ENCODE peak calls at places on chromosomes 13 and 19, in seven cellular contexts. R is uterus; B is CD8-positive, alpha-beta T cell; E is transverse colon; Y is foreskin keratinocyte; P is progenitor cell of endocrine pancreas; O is cardiac muscle cell. Z is an unnamed sample.

GRCh38 chr19:18433735-18434398 is 4.1 kb downstream of the ISYNA1 start:
- DNase-seq in R (peak; percentile 50), B (no peak), E (no peak), Y (no peak), P (no peak), O (peak; percentile 55), Z (peak; percentile 67)

GRCh38 chr19:10553943-10554381 is 10.3 kb downstream of the ATG4D start:
- DNase-seq in R (no peak), B (peak; percentile 75), E (peak; percentile 46), Y (peak; percentile 86), P (no peak), O (no peak), Z (no peak)

GRCh38 chr13:65540064-65540635 is 1690.0 kb downstream of the PCDH9 start:
- DNase-seq in R (no peak), B (no peak), E (no peak), Y (no peak), P (no peak), O (no peak), Z (no peak)

GRCh38 chr13:112132619-112133018 is 65.7 kb downstream of the SOX1 start:
- DNase-seq in R (no peak), B (no peak), E (no peak), Y (no peak), P (no peak), O (no peak), Z (no peak)

GRCh38 chr19:30692517-30692870 is 320.3 kb downstream of the ZNF536 start:
- DNase-seq in R (peak; percentile 31), B (no peak), E (no peak), Y (no peak), P (no peak), O (no peak), Z (no peak)

GRCh38 chr13:109655611-109656010 is 130.8 kb downstream of the IRS2 start:
- DNase-seq in R (no peak), B (no peak), E (no peak), Y (no peak), P (no peak), O (no peak), Z (no peak)

GRCh38 chr19:16372065-16372915 is 47.7 kb downstream of the KLF2 start:
- DNase-seq in R (no peak), B (peak; percentile 27), E (no peak), Y (no peak), P (no peak), O (no peak), Z (no peak)

GRCh38 chr13:23934481-23934880 is 37.2 kb upstream of the C1QTNF9B start:
- DNase-seq in R (no peak), B (no peak), E (no peak), Y (no peak), P (no peak), O (no peak), Z (no peak)

GRCh38 chr19:13060233-13060963 is 42.3 kb downstream of the LYL1 start:
- DNase-seq in R (no peak), B (no peak), E (peak; percentile 35), Y (no peak), P (peak; percentile 39), O (no peak), Z (no peak)

GRCh38 chr13:50552424-50552966 is 291.0 kb downstream of the DLEU7 start:
- DNase-seq in R (no peak), B (no peak), E (no peak), Y (no peak), P (no peak), O (no peak), Z (no peak)

GRCh38 chr13:94674609-94675348 is 37.6 kb downstream of the SOX21 start:
- DNase-seq in R (no peak), B (peak; percentile 58), E (peak; percentile 46), Y (no peak), P (peak; percentile 55), O (peak; percentile 77), Z (peak; percentile 64)

GRCh38 chr19:2300533-2300932 is 7.4 kb downstream of the LINGO3 start:
- DNase-seq in R (no peak), B (no peak), E (no peak), Y (no peak), P (no peak), O (no peak), Z (no peak)

GRCh38 chr19:315811-316210 is 24.6 kb upstream of the PLPP2 start:
- DNase-seq in R (no peak), B (no peak), E (no peak), Y (no peak), P (no peak), O (no peak), Z (no peak)

GRCh38 chr13:34360702-34361101 is 542.8 kb downstream of the RFC3 start:
- DNase-seq in R (no peak), B (no peak), E (no peak), Y (peak; percentile 28), P (no peak), O (no peak), Z (no peak)

GRCh38 chr13:50215389-50215788 is 200.1 kb downstream of the KCNRG start:
- DNase-seq in R (no peak), B (no peak), E (no peak), Y (no peak), P (no peak), O (no peak), Z (no peak)

GRCh38 chr13:97395437-97396136 is 38.4 kb upstream of the RAP2A start:
- DNase-seq in R (no peak), B (no peak), E (no peak), Y (peak; percentile 27), P (no peak), O (no peak), Z (no peak)

GRCh38 chr19:56142897-56143434 is 1.9 kb downstream of the ZNF444 start:
- DNase-seq in R (no peak), B (no peak), E (no peak), Y (no peak), P (no peak), O (no peak), Z (no peak)

GRCh38 chr19:14479985-14480694 is 5.0 kb upstream of the PTGER1 start:
- DNase-seq in R (no peak), B (peak; percentile 64), E (no peak), Y (no peak), P (peak; percentile 76), O (peak; percentile 64), Z (peak; percentile 89)

GRCh38 chr19:20969498-20969897 is 46.4 kb downstream of the ZNF85 start:
- DNase-seq in R (no peak), B (no peak), E (no peak), Y (no peak), P (no peak), O (no peak), Z (no peak)

GRCh38 chr19:20969898-20970297 is 46.8 kb downstream of the ZNF85 start:
- DNase-seq in R (no peak), B (no peak), E (no peak), Y (no peak), P (no peak), O (no peak), Z (no peak)

GRCh38 chr19:20968092-20968491 is 45.0 kb downstream of the ZNF85 start:
- DNase-seq in R (no peak), B (no peak), E (no peak), Y (no peak), P (no peak), O (no peak), Z (no peak)

DNA sequence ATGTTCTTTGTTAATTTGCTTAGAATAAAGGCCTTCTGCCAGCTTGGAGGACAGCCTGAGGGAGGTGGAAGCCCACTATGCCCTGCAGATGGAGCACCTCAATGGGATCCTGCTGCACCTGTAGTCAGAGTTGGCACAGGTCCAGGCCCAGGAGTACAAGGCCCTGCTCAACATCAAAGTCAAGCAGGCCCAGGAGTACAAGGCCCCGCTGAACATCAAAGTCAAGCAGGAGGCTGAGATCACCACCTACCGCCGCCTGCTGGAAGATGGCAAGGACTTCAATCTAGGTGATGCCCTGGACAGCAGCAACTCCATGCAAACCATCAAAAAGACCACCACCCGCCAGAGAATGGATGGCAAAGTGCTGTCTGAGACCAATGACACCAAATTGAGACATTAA is 41.7 kb downstream of the ZNF85 start:
- DNase-seq in R (no peak), B (no peak), E (no peak), Y (no peak), P (no peak), O (peak; percentile 6), Z (no peak)
- TF ChIP-seq CTCF in R (no peak), B (no peak), E (no peak), Y (no peak), P (no peak), O (no peak), Z (no peak)

GRCh38 chr19:51810228-51810627 is 15.3 kb downstream of the FPR3 start:
- DNase-seq in R (no peak), B (no peak), E (no peak), Y (no peak), P (no peak), O (no peak), Z (no peak)
- TF ChIP-seq CTCF in R (no peak), B (no peak), E (no peak), Y (peak; percentile 4), P (no peak), O (no peak), Z (no peak)

GRCh38 chr19:27750697-27751391 is 1462.1 kb downstream of the UQCRFS1 start:
- DNase-seq in R (peak; percentile 2), B (no peak), E (no peak), Y (no peak), P (no peak), O (no peak), Z (no peak)

GRCh38 chr19:27745978-27746542 is 1466.9 kb downstream of the UQCRFS1 start:
- DNase-seq in R (no peak), B (no peak), E (no peak), Y (no peak), P (no peak), O (no peak), Z (no peak)

GRCh38 chr19:27748551-27749152 is 1464.3 kb downstream of the UQCRFS1 start:
- DNase-seq in R (no peak), B (no peak), E (no peak), Y (no peak), P (no peak), O (no peak), Z (no peak)

GRCh38 chr19:27744926-27745844 is 1467.8 kb downstream of the UQCRFS1 start:
- DNase-seq in R (no peak), B (no peak), E (no peak), Y (no peak), P (no peak), O (no peak), Z (no peak)

DNA sequence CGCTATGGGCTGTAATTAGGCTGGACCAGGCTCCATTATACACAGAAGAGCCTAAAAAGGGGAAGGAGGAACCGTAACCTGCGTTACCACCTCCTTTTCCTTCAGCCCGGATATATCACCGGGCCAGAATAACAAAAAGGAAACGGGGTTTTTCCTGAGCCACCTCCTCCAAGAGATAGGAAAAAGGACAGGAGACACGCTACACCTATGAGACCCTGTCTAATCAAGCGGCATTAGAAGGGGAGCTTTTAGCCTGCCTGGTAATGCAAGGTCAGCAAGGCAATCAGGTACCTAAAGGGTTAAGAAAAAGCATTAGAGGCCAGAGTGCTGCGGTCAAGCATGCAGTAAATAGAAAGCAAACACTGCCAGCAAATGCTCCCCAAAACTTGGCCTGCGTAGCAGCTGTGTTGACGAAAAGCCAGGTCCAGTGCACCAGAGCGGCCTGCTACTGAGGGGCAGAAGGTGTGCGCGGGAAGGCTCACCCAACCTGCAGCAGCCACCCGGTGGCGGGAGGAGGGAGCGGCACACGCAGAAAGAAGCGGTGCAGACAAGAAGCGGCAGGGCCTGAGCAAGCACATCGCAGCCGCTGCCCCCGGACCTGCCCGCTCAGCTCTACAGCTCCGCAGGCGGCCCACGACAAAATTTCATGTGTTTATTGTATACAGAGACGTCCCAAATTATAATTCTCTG is 1466.1 kb downstream of the UQCRFS1 start:
- DNase-seq in R (no peak), B (peak; percentile 2), E (peak; percentile 21), Y (no peak), P (no peak), O (peak; percentile 21), Z (peak; percentile 52)
- TF ChIP-seq CTCF in R (no peak), B (no peak), E (no peak), Y (peak; percentile 36), P (no peak), O (peak; percentile 9), Z (no peak)

GRCh38 chr19:40228371-40228770 is 1.9 kb upstream of the CCNP start:
- DNase-seq in R (no peak), B (no peak), E (no peak), Y (no peak), P (no peak), O (no peak), Z (no peak)
- TF ChIP-seq CTCF in R (no peak), B (no peak), E (no peak), Y (no peak), P (no peak), O (no peak), Z (no peak)